ENCODE peak calls at places on chromosomes 13 and 19, in four cellular contexts. One of them, this sample, is unnamed.

GRCh38 chr13:97148894-97149293 is 73.2 kb upstream of the MBNL2 start:
- DNase-seq in cardiac fibroblast: peak; percentile 37
- DNase-seq in heart right ventricle: no peak
- DNase-seq in GM23338: no peak
- DNase-seq in this sample: no peak

GRCh38 chr19:5567360-5567970 is at the start of gene TINCR:
- DNase-seq in GM23338: peak; percentile 83
- DNase-seq in heart right ventricle: no peak
- DNase-seq in cardiac fibroblast: no peak
- DNase-seq in this sample: no peak

GRCh38 chr13:41411536-41411935 is 45.8 kb upstream of the RGCC start:
- DNase-seq in GM23338: peak; percentile 50
- DNase-seq in cardiac fibroblast: peak; percentile 80
- DNase-seq in heart right ventricle: peak; percentile 26
- DNase-seq in this sample: no peak

GRCh38 chr19:54462713-54463530 is 656 bp downstream of the LENG9 start:
- DNase-seq in GM23338: peak; percentile 81
- DNase-seq in heart right ventricle: peak; percentile 65
- DNase-seq in cardiac fibroblast: peak; percentile 71
- DNase-seq in this sample: peak; percentile 82

GRCh38 chr19:40697007-40697406 is 6.6 kb upstream of the NUMBL start:
- DNase-seq in GM23338: no peak
- DNase-seq in heart right ventricle: no peak
- DNase-seq in cardiac fibroblast: no peak
- DNase-seq in this sample: no peak

GRCh38 chr19:53057904-53058579 is 13.5 kb downstream of the ERVV-2 start:
- DNase-seq in GM23338: peak; percentile 97
- DNase-seq in heart right ventricle: peak; percentile 11
- DNase-seq in cardiac fibroblast: no peak
- DNase-seq in this sample: no peak

GRCh38 chr13:67229438-67230242 is 496 bp downstream of the PCDH9 start:
- DNase-seq in heart right ventricle: no peak
- DNase-seq in cardiac fibroblast: no peak
- DNase-seq in GM23338: peak; percentile 10
- DNase-seq in this sample: no peak

GRCh38 chr13:95298971-95299627 is 2.2 kb downstream of the ABCC4 start:
- DNase-seq in GM23338: no peak
- DNase-seq in cardiac fibroblast: peak; percentile 72
- DNase-seq in heart right ventricle: no peak
- DNase-seq in this sample: no peak

GRCh38 chr13:28337196-28338045 is 157.5 kb downstream of the FLT1 start:
- DNase-seq in heart right ventricle: peak; percentile 27
- DNase-seq in GM23338: no peak
- DNase-seq in cardiac fibroblast: peak; percentile 83
- DNase-seq in this sample: no peak

GRCh38 chr13:109783447-109783814 is 3.0 kb downstream of the IRS2 start:
- DNase-seq in cardiac fibroblast: no peak
- DNase-seq in heart right ventricle: no peak
- DNase-seq in GM23338: peak; percentile 81
- DNase-seq in this sample: peak; percentile 54

GRCh38 chr13:114027046-114027760 is 53.3 kb upstream of the C13orf46 start:
- DNase-seq in heart right ventricle: peak; percentile 53
- DNase-seq in GM23338: no peak
- DNase-seq in cardiac fibroblast: no peak
- DNase-seq in this sample: peak; percentile 66

GRCh38 chr13:108325863-108326262 is 56.3 kb downstream of the TNFSF13B start:
- DNase-seq in cardiac fibroblast: no peak
- DNase-seq in heart right ventricle: no peak
- DNase-seq in GM23338: no peak
- DNase-seq in this sample: no peak

GRCh38 chr13:105213512-105213911 is 1322.0 kb downstream of the EFNB2 start:
- DNase-seq in GM23338: peak; percentile 38
- DNase-seq in cardiac fibroblast: no peak
- DNase-seq in heart right ventricle: no peak
- DNase-seq in this sample: no peak

GRCh38 chr19:18392417-18392816 is 5.0 kb downstream of the LRRC25 start:
- DNase-seq in heart right ventricle: no peak
- DNase-seq in GM23338: no peak
- DNase-seq in cardiac fibroblast: peak; percentile 79
- DNase-seq in this sample: no peak

GRCh38 chr19:46372901-46373572 is 26.1 kb downstream of the PPP5C start:
- DNase-seq in heart right ventricle: no peak
- DNase-seq in cardiac fibroblast: peak; percentile 28
- DNase-seq in GM23338: peak; percentile 74
- DNase-seq in this sample: no peak
- TF ChIP-seq CTCF in heart right ventricle: peak; percentile 10
- TF ChIP-seq CTCF in cardiac fibroblast: peak; percentile 43
- TF ChIP-seq CTCF in GM23338: peak; percentile 66
- TF ChIP-seq CTCF in this sample: peak; percentile 7

GRCh38 chr13:80137994-80138393 is 202.9 kb downstream of the SPRY2 start:
- DNase-seq in GM23338: no peak
- DNase-seq in cardiac fibroblast: no peak
- DNase-seq in heart right ventricle: no peak
- DNase-seq in this sample: no peak

GRCh38 chr13:80132741-80133601 is 208.0 kb downstream of the SPRY2 start:
- DNase-seq in GM23338: peak; percentile 28
- DNase-seq in heart right ventricle: peak; percentile 81
- DNase-seq in cardiac fibroblast: peak; percentile 84
- DNase-seq in this sample: peak; percentile 36

GRCh38 chr13:80134360-80134759 is 206.6 kb downstream of the SPRY2 start:
- DNase-seq in cardiac fibroblast: no peak
- DNase-seq in heart right ventricle: no peak
- DNase-seq in GM23338: no peak
- DNase-seq in this sample: no peak

GRCh38 chr13:80131204-80131603 is 209.7 kb downstream of the SPRY2 start:
- DNase-seq in cardiac fibroblast: peak; percentile 81
- DNase-seq in heart right ventricle: peak; percentile 89
- DNase-seq in GM23338: peak; percentile 60
- DNase-seq in this sample: peak; percentile 76

GRCh38 chr13:80133631-80134083 is 207.3 kb downstream of the SPRY2 start:
- DNase-seq in heart right ventricle: peak; percentile 17
- DNase-seq in cardiac fibroblast: peak; percentile 35
- DNase-seq in GM23338: no peak
- DNase-seq in this sample: no peak
- TF ChIP-seq CTCF in heart right ventricle: no peak
- TF ChIP-seq CTCF in cardiac fibroblast: no peak
- TF ChIP-seq CTCF in GM23338: no peak
- TF ChIP-seq CTCF in this sample: no peak

GRCh38 chr19:14686411-14686810 is 3.4 kb upstream of the ZNF333 start:
- DNase-seq in cardiac fibroblast: peak; percentile 27
- DNase-seq in GM23338: peak; percentile 61
- DNase-seq in heart right ventricle: no peak
- DNase-seq in this sample: no peak
- TF ChIP-seq CTCF in cardiac fibroblast: peak; percentile 21
- TF ChIP-seq CTCF in GM23338: peak; percentile 62
- TF ChIP-seq CTCF in heart right ventricle: peak; percentile 11
- TF ChIP-seq CTCF in this sample: no peak

GRCh38 chr19:38838208-38838985 is 6.8 kb upstream of the ECH1 start:
- DNase-seq in GM23338: no peak
- DNase-seq in cardiac fibroblast: no peak
- DNase-seq in heart right ventricle: no peak
- DNase-seq in this sample: peak; percentile 52
- TF ChIP-seq CTCF in GM23338: no peak
- TF ChIP-seq CTCF in cardiac fibroblast: no peak
- TF ChIP-seq CTCF in heart right ventricle: no peak
- TF ChIP-seq CTCF in this sample: no peak

DNA sequence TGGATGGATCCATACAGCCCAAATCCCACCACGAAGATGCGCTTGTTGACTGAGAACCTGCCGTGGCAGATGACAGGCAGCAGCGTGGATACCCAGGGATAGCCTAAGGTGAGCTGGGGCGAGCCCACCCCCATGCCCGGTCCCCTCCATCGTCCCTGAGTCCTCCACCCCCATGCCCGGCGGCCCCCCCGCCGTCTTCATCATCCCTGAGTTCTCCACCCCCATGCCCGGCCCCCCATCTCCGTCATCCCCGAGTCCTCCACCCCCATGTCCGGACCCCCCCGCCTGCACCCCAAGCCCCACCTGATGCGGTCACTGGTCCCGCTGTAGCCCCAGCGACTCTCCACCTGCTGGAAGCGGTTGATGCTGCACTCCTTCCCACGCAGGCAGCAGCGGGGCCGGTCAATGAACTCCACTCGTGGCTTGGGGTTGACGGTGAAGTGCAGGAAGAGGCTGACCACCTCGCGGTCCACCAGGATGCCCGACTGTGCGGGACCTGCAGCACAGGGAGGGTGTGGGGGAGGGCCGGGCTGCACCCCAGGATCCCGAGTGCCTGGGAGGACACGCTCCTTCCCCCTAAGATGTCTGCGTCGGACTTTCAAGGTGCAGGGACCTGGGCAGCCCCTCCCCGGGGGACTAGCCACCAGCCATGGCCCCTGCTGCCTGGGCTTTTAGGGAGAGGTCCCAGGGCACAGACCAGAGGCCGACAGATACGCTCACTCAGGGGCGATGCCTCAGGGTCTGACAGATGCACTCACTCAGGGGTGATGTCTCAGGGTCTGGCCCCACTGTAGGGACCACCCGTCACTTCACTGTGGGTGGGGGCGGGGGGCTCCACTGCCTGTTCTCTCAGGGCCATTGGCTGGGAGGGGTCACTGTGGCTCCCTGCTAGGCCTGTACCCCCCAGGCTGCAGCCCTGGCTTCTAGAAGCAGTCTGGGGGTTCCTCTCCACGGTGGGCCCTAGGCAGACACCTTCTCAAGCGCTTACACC is 28.0 kb downstream of the BTBD2 start:
- DNase-seq in GM23338: peak; percentile 44
- DNase-seq in heart right ventricle: no peak
- DNase-seq in cardiac fibroblast: no peak
- DNase-seq in this sample: no peak
- TF ChIP-seq CTCF in GM23338: no peak
- TF ChIP-seq CTCF in heart right ventricle: no peak
- TF ChIP-seq CTCF in cardiac fibroblast: no peak
- TF ChIP-seq CTCF in this sample: no peak

DNA sequence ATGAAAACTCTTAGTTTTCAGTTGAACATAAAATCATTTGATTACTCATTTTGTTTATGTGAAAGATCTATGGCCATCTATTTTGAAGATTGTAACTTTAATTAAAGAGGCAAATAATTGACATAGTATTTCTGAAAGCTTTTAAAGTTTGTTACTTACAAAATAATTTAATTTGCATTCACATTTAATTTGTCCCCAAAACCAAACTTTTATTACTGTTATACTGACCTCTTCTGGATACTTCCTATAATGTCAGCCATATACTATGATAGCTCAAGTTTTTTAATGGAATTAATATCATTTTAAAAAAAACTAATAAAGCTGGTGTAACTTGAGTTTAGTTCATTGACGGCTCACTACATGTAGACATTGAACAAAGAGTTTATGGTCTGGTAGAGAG is 4.9 kb upstream of the SGCG start:
- DNase-seq in heart right ventricle: no peak
- DNase-seq in cardiac fibroblast: peak; percentile 5
- DNase-seq in GM23338: peak; percentile 19
- DNase-seq in this sample: no peak
- TF ChIP-seq CTCF in heart right ventricle: peak; percentile 14
- TF ChIP-seq CTCF in cardiac fibroblast: peak; percentile 27
- TF ChIP-seq CTCF in GM23338: peak; percentile 64
- TF ChIP-seq CTCF in this sample: peak; percentile 13

GRCh38 chr13:99087130-99087953 is 109.5 kb upstream of the DOCK9 start:
- DNase-seq in heart right ventricle: peak; percentile 92
- DNase-seq in GM23338: peak; percentile 98
- DNase-seq in cardiac fibroblast: peak; percentile 87
- DNase-seq in this sample: peak; percentile 89
- TF ChIP-seq CTCF in heart right ventricle: peak; percentile 31
- TF ChIP-seq CTCF in GM23338: no peak
- TF ChIP-seq CTCF in cardiac fibroblast: peak; percentile 21
- TF ChIP-seq CTCF in this sample: no peak

This sample was measured in psoas muscle.